ENCODE peak calls at places on chromosomes 16 and 17, in ten cellular contexts. C is ascending aorta, P is heart right ventricle, L is transverse colon, K is OCI-LY7, F is mammary epithelial cell, A is mesendoderm, D is dorsolateral prefrontal cortex, T is pancreas, N is cardiac muscle cell. G is an unnamed sample.
A peak's percentile ranks its signal among the peaks of the same experiment; 100 is the strongest.

GRCh38 chr16:57304169-57305061 is 19.9 kb upstream of the PLLP start:
- DNase-seq in N (peak; percentile 90), K (no peak), T (peak; percentile 61), P (no peak), A (peak; percentile 50), F (peak; percentile 40), D (no peak), L (peak; percentile 72), C (peak; percentile 96), G (peak; percentile 75)

GRCh38 chr17:7745748-7746470 is 28.4 kb downstream of the DNAH2 start:
- DNase-seq in K (no peak), T (no peak), F (peak; percentile 60), L (no peak), D (no peak), N (peak; percentile 97), A (peak; percentile 53), P (no peak), C (peak; percentile 76), G (no peak)

GRCh38 chr16:77881355-77882003 is 93.1 kb downstream of the VAT1L start:
- DNase-seq in N (no peak), L (no peak), P (no peak), F (no peak), C (no peak), D (no peak), A (no peak), K (no peak), T (no peak), G (no peak)

GRCh38 chr16:14458576-14458975 is 171.5 kb downstream of the PARN start:
- DNase-seq in C (no peak), T (no peak), L (no peak), N (no peak), K (no peak), P (no peak), D (no peak), A (peak; percentile 70), F (no peak), G (no peak)

GRCh38 chr17:520447-521167 is 168.0 kb upstream of the RPH3AL start:
- DNase-seq in N (peak; percentile 75), F (no peak), K (no peak), A (peak; percentile 81), L (no peak), P (no peak), D (no peak), T (no peak), C (no peak), G (no peak)

GRCh38 chr17:9224485-9224884 is 203.2 kb downstream of the NTN1 start:
- DNase-seq in A (no peak), P (no peak), C (no peak), F (no peak), K (no peak), N (no peak), L (no peak), D (no peak), T (no peak), G (no peak)

GRCh38 chr17:39014795-39015545 is 47.8 kb upstream of the FBXO47 start:
- DNase-seq in T (no peak), A (peak; percentile 55), N (peak; percentile 45), C (no peak), K (no peak), L (no peak), F (no peak), D (no peak), P (no peak), G (no peak)

GRCh38 chr16:30473231-30474061 is 904 bp downstream of the ITGAL start:
- DNase-seq in A (no peak), D (no peak), C (no peak), F (no peak), T (no peak), N (no peak), L (peak; percentile 25), P (peak; percentile 15), K (no peak), G (peak; percentile 24)

GRCh38 chr16:57997528-57998265 is 2.8 kb downstream of the ZNF319 start:
- DNase-seq in K (no peak), A (no peak), P (no peak), F (no peak), D (no peak), L (no peak), C (no peak), T (no peak), N (no peak), G (peak; percentile 61)

GRCh38 chr17:56292628-56293027 is 139.4 kb downstream of the ANKFN1 start:
- DNase-seq in T (no peak), P (no peak), A (no peak), D (no peak), N (no peak), K (no peak), C (no peak), L (no peak), F (peak; percentile 56), G (no peak)

GRCh38 chr17:40827746-40828453 is 5.5 kb upstream of the KRT10 start:
- DNase-seq in F (peak; percentile 74), N (peak; percentile 35), L (no peak), A (peak; percentile 10), C (peak; percentile 67), T (no peak), K (no peak), D (no peak), P (no peak), G (no peak)

GRCh38 chr17:1164935-1165556 is 14.7 kb downstream of the ABR start:
- DNase-seq in C (no peak), L (no peak), K (peak; percentile 35), D (no peak), F (no peak), N (no peak), T (no peak), P (peak; percentile 65), A (no peak), G (peak; percentile 57)

GRCh38 chr17:54992797-54993639 is 24.5 kb downstream of the STXBP4 start:
- DNase-seq in T (no peak), F (peak; percentile 30), C (no peak), K (peak; percentile 75), L (no peak), A (peak; percentile 70), D (no peak), N (peak; percentile 63), P (no peak), G (no peak)

GRCh38 chr17:1159781-1160180 is 20.0 kb downstream of the ABR start:
- DNase-seq in L (no peak), P (no peak), F (no peak), T (no peak), K (no peak), C (no peak), N (no peak), D (no peak), A (no peak), G (no peak)

GRCh38 chr17:19379306-19380075 is 1.2 kb downstream of the MAPK7 start:
- DNase-seq in N (no peak), P (no peak), F (no peak), K (no peak), L (no peak), D (peak; percentile 19), T (no peak), A (no peak), C (no peak), G (no peak)
- H3K27ac ChIP-seq in N (no peak overlapping the region), P (no peak overlapping the region), F (no peak overlapping the region), K (no peak overlapping the region), L (peak overlapping the region; percentile 96), D (peak overlapping the region; percentile 98), T (no peak overlapping the region), A (no peak overlapping the region), C (peak overlapping the region; percentile 93), G (no peak overlapping the region)

GRCh38 chr16:72909196-72909595 is 138.7 kb downstream of the ZFHX3 start:
- DNase-seq in D (no peak), N (no peak), K (no peak), C (no peak), T (no peak), F (no peak), A (no peak), P (no peak), L (no peak), G (no peak)
- H3K4me3 ChIP-seq in D (no peak overlapping the region), N (no peak overlapping the region), K (no peak overlapping the region), C (no peak overlapping the region), T (no peak overlapping the region), F (no peak overlapping the region), A (no peak overlapping the region), P (no peak overlapping the region), L (no peak overlapping the region), G (no peak overlapping the region)

GRCh38 chr16:82653550-82654511 is 27.1 kb downstream of the CDH13 start:
- DNase-seq in T (no peak), N (peak; percentile 91), F (peak; percentile 89), L (no peak), D (no peak), C (no peak), P (no peak), K (peak; percentile 11), A (peak; percentile 96), G (no peak)

GRCh38 chr16:82650804-82651203 is 24.0 kb downstream of the CDH13 start:
- DNase-seq in T (no peak), L (no peak), A (no peak), D (no peak), P (no peak), K (no peak), F (no peak), C (no peak), N (no peak), G (no peak)

GRCh38 chr16:82649766-82650165 is 23.0 kb downstream of the CDH13 start:
- DNase-seq in A (no peak), P (no peak), L (no peak), D (no peak), T (no peak), F (no peak), N (no peak), C (no peak), K (no peak), G (no peak)

GRCh38 chr16:82652826-82653225 is 26.1 kb downstream of the CDH13 start:
- DNase-seq in F (no peak), D (no peak), N (no peak), A (no peak), P (no peak), T (no peak), K (no peak), C (no peak), L (no peak), G (no peak)

DNA sequence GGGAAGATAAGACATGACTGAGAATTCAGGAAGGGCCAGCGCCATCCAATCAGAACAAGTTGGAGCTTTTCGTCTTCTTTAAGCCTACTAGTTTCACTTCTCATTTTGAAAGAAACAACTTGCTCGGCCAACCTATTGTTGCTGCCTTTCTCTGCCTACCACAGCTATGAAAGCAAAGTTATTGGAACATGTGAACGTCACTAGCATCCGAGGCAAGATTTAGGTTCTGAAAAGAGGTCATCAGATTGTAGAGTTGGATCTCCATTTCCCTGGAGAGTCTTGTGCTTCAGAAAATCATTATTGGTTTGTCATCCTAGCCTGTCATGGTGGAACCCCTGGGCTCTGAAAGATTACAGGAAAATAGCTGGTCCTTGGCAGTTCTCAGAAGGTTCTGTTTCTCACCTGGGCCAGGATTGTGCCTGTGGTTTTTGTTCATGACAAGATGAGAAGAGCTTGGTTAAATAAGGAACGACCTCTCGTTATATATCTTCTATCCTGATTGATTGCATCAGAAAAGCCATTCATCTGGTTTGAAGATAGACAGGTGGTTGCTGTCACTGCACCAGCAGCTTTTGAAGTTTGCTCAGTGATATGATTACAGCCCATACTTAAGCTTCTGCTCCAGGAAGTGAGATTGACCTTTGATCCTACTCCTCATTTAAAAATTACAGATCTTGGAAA is 25.3 kb downstream of the CDH13 start:
- DNase-seq in T (no peak), F (no peak), C (no peak), L (peak; percentile 20), P (no peak), N (no peak), A (no peak), D (no peak), K (peak; percentile 61), G (no peak)
- H3K27ac ChIP-seq in T (no peak overlapping the region), F (peak overlapping the region; percentile 91), C (no peak overlapping the region), L (peak overlapping the region; percentile 27), P (peak overlapping the region; percentile 61), N (no peak overlapping the region), A (no peak overlapping the region), D (no peak overlapping the region), K (peak overlapping the region; percentile 52), G (no peak overlapping the region)

GRCh38 chr17:81539961-81540675 is 11.9 kb downstream of the FSCN2 start:
- DNase-seq in A (no peak), D (no peak), L (no peak), T (peak; percentile 30), C (no peak), P (peak; percentile 8), F (no peak), K (no peak), N (no peak), G (peak; percentile 20)
- H3K4me3 ChIP-seq in A (no peak overlapping the region), D (no peak overlapping the region), L (no peak overlapping the region), T (no peak overlapping the region), C (no peak overlapping the region), P (no peak overlapping the region), F (no peak overlapping the region), K (no peak overlapping the region), N (no peak overlapping the region), G (no peak overlapping the region)

G was measured in heart left ventricle.